ENCODE peak calls at places on chromosome 12, in four cellular contexts. I, Y, X and R are unnamed samples.

GRCh38 chr12:67804168-67804567 is 155.6 kb downstream of the DYRK2 start:
- DNase-seq in I (no peak), Y (no peak), X (no peak), R (no peak)

GRCh38 chr12:71950404-71950803 is 11.8 kb downstream of the TPH2 start:
- DNase-seq in I (no peak), Y (no peak), X (no peak), R (no peak)

GRCh38 chr12:124740691-124741137 is 123.0 kb downstream of the SCARB1 start:
- DNase-seq in I (no peak), Y (peak), X (no peak), R (no peak)

GRCh38 chr12:109139791-109140190 is 23.4 kb downstream of the ACACB start:
- DNase-seq in I (no peak), Y (no peak), X (no peak), R (no peak)

GRCh38 chr12:110314308-110314707 is 33.3 kb downstream of the ATP2A2 start:
- DNase-seq in I (peak), Y (peak), X (no peak), R (no peak)

GRCh38 chr12:62700091-62700490 is 233.5 kb downstream of the MON2 start:
- DNase-seq in I (no peak), Y (no peak), X (no peak), R (no peak)

GRCh38 chr12:19430988-19431387 is 8.3 kb upstream of the AEBP2 start:
- DNase-seq in I (peak), Y (no peak), X (no peak), R (no peak)

GRCh38 chr12:64598831-64599230 is 11.5 kb upstream of the RASSF3 start:
- DNase-seq in I (no peak), Y (no peak), X (no peak), R (no peak)

DNA sequence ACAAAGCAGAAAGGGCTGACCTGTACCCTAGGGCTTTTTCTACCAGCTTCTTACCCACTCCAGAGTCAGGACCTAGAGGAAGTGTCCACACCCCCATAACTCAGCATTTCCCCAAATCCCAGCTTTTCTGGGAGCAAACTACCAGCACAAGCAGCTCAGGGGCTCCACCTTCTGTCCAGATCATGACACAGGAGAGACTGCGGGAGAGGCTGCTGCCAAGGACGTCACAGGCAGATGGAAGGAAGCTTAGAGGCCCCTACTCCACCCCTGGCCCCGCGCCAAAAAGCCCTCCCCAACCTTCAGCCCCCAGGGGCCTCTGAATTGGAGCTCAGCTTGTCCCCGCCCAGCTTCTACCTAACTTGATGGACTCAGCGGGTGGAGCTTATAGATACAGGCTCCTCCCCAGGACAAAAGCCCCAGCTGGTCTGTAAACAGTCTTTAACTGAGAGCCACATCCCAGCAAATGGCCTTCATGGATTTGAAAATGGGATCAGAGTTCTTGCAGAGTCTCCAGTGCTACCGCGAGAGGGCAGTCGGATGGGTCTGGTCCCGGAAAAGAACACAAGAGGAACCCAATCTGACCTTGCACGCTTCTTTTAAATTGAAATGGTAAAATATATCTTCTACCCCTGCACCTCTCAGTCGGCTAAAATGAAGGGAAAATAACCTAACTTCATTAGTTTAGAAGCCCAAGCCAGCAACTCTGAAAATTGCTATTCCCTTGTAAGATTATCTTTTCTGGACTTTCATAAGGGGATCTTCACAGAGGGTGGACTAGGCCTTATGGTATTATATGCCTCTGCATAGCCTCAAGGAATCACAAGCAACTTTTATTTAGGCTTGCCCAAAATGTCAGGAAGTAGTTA is 6.8 kb upstream of the BAZ2A start:
- DNase-seq in I (peak), Y (peak), X (peak), R (peak)
- TF ChIP-seq CTCF in I (peak), Y (peak), X (peak), R (peak)

GRCh38 chr12:6961695-6962284 is 8.7 kb downstream of the PHB2 start:
- DNase-seq in I (peak), Y (peak), X (peak), R (peak)
- TF ChIP-seq CTCF in I (peak), Y (peak), X (peak), R (no peak)

GRCh38 chr12:12008931-12009611 is 61.7 kb upstream of the BCL2L14 start:
- DNase-seq in I (no peak), Y (no peak), X (peak), R (peak)
- TF ChIP-seq CTCF in I (no peak), Y (no peak), X (peak), R (no peak)

GRCh38 chr12:75560167-75560566 is 48.8 kb upstream of the KRR1 start:
- DNase-seq in I (peak), Y (peak), X (no peak), R (no peak)
- TF ChIP-seq CTCF in I (peak), Y (peak), X (peak), R (no peak)

DNA sequence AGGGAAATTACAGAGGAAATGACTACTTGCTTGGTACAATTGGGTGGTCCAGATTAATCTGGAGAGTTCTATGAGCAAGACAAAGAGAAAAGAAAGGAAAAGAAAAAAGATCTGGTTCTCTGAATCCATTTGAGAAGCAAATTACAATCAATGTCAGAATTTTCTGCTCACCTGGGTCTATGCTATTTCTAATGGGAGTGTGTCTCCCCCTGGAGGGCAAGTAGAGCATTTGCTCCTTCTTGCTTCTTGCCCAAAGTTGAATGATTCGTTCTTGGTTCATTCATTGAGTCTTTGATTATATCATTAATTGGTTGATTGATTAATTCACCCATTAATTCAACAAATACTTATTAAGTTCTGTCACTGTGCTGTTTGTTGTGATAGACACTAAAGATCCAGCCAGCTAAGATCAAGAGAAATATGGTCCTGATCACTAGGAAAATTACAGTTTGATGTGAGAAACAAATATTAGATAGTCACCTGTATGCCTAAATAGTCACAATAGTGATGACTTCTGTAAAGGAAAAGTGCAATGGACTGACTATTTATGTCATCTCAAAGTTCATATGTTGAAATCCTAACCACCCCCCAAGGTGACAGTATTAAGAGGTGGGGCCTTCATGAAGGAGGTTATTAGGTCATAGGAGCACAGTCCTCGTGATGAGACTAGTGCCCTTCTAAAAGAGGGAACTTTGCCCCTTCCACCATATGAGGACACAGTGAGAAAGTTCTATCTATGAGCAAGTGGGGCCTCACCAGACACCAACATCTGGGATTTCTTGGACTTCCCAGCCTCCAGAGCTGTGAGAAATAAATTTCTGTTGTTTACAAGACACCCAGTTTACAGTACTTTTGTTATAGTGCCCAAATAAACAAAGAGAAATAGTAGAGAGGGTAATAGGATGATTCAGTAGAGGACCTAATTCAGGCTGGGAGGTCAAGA is 8.0 kb upstream of the ASB8 start:
- DNase-seq in I (peak), Y (peak), X (peak), R (peak)
- TF ChIP-seq CTCF in I (peak), Y (peak), X (peak), R (peak)

DNA sequence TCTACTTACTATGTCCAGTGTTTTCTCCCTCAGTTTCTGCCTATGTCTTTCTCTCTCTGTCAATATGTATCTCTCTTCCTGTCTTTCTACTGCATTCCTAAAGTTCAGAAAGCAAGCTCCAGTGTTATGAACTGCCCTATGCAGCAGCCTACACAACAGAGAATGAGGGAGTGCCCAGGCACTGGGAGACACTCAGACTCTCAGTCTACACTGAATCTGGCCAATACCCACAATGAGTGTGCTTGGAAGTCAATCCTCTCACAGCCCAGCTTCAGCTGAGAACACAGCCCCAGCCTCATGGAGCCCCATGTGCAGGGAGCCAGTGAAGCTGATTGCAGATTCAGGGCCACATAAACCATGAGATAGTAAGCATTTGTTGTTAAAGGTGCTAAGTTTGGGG is 128.7 kb downstream of the ALG10 start:
- DNase-seq in I (no peak), Y (no peak), X (no peak), R (no peak)
- TF ChIP-seq CTCF in I (no peak), Y (no peak), X (no peak), R (no peak)

DNA sequence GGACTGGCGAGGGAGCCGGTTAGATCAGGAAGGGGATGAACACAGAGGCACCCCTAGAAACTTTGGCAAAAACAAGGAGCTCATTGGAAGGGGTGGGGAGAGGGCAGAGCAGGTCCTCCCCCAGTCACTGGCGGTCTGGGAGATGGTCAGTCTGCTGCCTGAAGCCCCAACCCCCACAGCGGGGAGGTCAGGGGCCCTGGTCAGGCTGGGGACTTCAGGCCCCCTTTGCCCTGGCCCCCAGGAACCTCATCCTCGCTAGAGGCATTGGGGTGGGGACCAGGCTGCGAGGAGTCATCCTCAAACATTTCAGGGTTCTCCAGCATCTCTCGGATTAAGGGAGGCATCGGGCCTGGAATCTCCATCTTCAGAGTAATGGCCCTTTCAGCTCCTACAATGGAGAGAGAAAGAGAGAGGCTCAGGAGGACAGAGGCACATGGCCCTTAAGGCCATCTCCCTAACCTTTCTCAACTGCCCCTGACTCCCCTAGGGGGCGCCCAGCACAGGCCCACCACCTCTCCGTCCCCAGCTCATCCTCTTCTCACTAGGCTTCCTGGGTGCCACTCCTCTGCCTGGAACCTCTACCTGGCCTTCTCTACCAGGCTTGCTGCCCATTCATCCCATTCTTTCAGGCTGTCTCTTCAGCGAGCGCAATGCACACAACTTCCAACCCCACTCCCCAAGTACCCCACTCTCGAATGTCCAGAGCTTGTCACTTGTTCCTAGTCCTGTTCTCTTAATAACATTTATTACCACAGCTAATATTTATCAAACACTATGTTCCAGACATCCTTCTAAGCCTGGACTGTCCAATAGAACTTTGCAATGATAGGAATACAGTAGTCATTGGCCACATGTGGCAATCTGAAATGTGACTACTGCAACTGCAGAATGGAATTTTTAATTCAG is 4.7 kb upstream of the ITGB7 start:
- DNase-seq in I (no peak), Y (peak), X (peak), R (no peak)
- TF ChIP-seq CTCF in I (peak), Y (peak), X (peak), R (peak)

DNA sequence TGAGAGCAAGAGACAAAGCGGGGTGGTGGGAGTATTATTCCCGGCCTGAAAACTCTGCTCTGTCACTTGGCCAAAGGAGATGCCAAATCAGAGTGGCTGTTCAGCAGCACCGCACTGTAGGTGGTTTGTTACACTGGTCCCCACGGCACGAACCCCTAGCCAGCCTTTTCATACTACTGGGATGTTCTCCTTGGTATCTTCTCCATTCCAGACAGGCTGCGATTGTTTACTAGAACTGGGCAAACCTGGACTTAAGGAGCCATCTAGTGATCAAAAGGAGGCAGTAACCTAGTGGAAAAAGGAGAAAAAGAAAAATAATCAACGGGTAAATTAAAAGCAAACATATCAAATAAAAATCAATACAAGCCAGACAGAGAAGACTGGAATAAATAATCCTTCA is 58.9 kb upstream of the TMTC2 start:
- DNase-seq in I (peak), Y (peak), X (peak), R (no peak)
- TF ChIP-seq CTCF in I (peak), Y (peak), X (peak), R (no peak)

GRCh38 chr12:105506678-105507310 is 176.3 kb downstream of the C12orf75 start:
- DNase-seq in I (no peak), Y (no peak), X (no peak), R (no peak)

GRCh38 chr12:105502426-105502930 is 172.0 kb downstream of the C12orf75 start:
- DNase-seq in I (no peak), Y (no peak), X (no peak), R (no peak)

GRCh38 chr12:105507311-105508035 is 177.0 kb downstream of the C12orf75 start:
- DNase-seq in I (no peak), Y (no peak), X (no peak), R (no peak)

GRCh38 chr12:105508096-105508495 is 177.6 kb downstream of the C12orf75 start:
- DNase-seq in I (no peak), Y (no peak), X (no peak), R (no peak)

DNA sequence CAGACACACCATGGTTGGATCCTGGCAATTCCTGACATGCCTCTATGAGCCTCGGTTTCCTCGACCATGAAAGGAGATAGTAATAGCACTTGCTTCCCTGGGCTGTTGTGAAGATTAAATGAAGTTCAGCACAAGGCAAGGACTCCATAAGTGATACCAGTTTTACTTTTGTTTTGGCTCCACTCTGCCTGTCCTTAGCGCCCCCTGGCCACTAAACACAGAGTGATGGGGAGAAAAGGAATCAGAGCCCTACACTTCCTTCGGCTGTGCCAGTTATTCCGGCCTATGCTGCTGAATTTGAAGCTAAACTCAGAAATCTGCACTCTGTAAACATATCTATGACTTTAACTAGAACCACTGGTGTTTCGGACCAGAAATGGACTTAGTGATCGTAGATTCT is 173.8 kb downstream of the C12orf75 start:
- DNase-seq in I (no peak), Y (no peak), X (no peak), R (no peak)
- TF ChIP-seq CTCF in I (peak), Y (no peak), X (peak), R (no peak)

GRCh38 chr12:24810378-24810777 is 138.5 kb downstream of the BCAT1 start:
- DNase-seq in I (no peak), Y (no peak), X (no peak), R (no peak)
- TF ChIP-seq CTCF in I (no peak), Y (no peak), X (no peak), R (no peak)